ENCODE peak calls at places on chromosomes 7 and 10, in eight cellular contexts. U, E, M, D, K, Q, N and V are unnamed samples.

GRCh38 chr10:75653761-75654160 is 222.3 kb downstream of the LRMDA start:
- DNase-seq in U (peak), E (no peak), M (no peak), D (no peak), K (no peak), Q (no peak), N (no peak), V (no peak)

GRCh38 chr10:125626671-125627070 is 56.3 kb downstream of the TEX36 start:
- DNase-seq in U (no peak), E (no peak), M (no peak), D (no peak), K (no peak), Q (no peak), N (peak), V (no peak)

GRCh38 chr7:2924866-2925840 is 81.0 kb upstream of the GNA12 start:
- DNase-seq in U (no peak), E (no peak), M (no peak), D (no peak), K (no peak), Q (no peak), N (no peak), V (no peak)

GRCh38 chr7:92973964-92974363 is 137.6 kb upstream of the CDK6 start:
- DNase-seq in U (peak), E (no peak), M (no peak), D (peak), K (peak), Q (no peak), N (no peak), V (no peak)

GRCh38 chr7:2080069-2080405 is 152.7 kb downstream of the MAD1L1 start:
- DNase-seq in U (no peak), E (no peak), M (no peak), D (no peak), K (no peak), Q (no peak), N (no peak), V (no peak)

GRCh38 chr7:131354390-131354789 is 26.7 kb downstream of the MKLN1 start:
- DNase-seq in U (no peak), E (no peak), M (no peak), D (no peak), K (peak), Q (no peak), N (no peak), V (no peak)

GRCh38 chr10:121302541-121303180 is 295.6 kb downstream of the FGFR2 start:
- DNase-seq in U (peak), E (no peak), M (no peak), D (no peak), K (no peak), Q (no peak), N (no peak), V (no peak)

GRCh38 chr7:137882806-137883205 is 36.0 kb upstream of the DGKI start:
- DNase-seq in U (peak), E (no peak), M (no peak), D (no peak), K (peak), Q (peak), N (no peak), V (no peak)

GRCh38 chr7:129644634-129645230 is 33.2 kb downstream of the NRF1 start:
- DNase-seq in U (peak), E (no peak), M (no peak), D (peak), K (peak), Q (peak), N (peak), V (peak)

GRCh38 chr10:90075995-90076394 is 374.6 kb downstream of the KIF20B start:
- DNase-seq in U (peak), E (no peak), M (no peak), D (no peak), K (no peak), Q (peak), N (no peak), V (no peak)

GRCh38 chr7:157701395-157701794 is 364.6 kb downstream of the DNAJB6 start:
- DNase-seq in U (no peak), E (peak), M (no peak), D (no peak), K (no peak), Q (no peak), N (no peak), V (no peak)

GRCh38 chr10:124470544-124471449 is 9.2 kb downstream of the LHPP start:
- DNase-seq in U (no peak), E (no peak), M (no peak), D (no peak), K (no peak), Q (no peak), N (no peak), V (peak)

GRCh38 chr7:68622500-68622899 is 975.8 kb upstream of the AUTS2 start:
- DNase-seq in U (no peak), E (no peak), M (no peak), D (no peak), K (no peak), Q (no peak), N (no peak), V (no peak)

GRCh38 chr7:85039196-85039923 is 147.5 kb downstream of the SEMA3D start:
- DNase-seq in U (no peak), E (no peak), M (no peak), D (no peak), K (no peak), Q (no peak), N (no peak), V (no peak)

GRCh38 chr10:132429281-132430230 is 32.6 kb downstream of the PWWP2B start:
- DNase-seq in U (no peak), E (peak), M (no peak), D (no peak), K (no peak), Q (no peak), N (no peak), V (peak)

GRCh38 chr10:113127285-113128283 is 177.5 kb downstream of the TCF7L2 start:
- DNase-seq in U (no peak), E (no peak), M (no peak), D (no peak), K (peak), Q (no peak), N (no peak), V (no peak)

GRCh38 chr10:49837096-49837495 is 75.0 kb upstream of the OGDHL start:
- DNase-seq in U (no peak), E (no peak), M (no peak), D (peak), K (no peak), Q (no peak), N (no peak), V (peak)

GRCh38 chr7:4748267-4748666 is 27.2 kb upstream of the AP5Z1 start:
- DNase-seq in U (no peak), E (no peak), M (no peak), D (no peak), K (no peak), Q (no peak), N (no peak), V (no peak)

GRCh38 chr7:48154792-48155413 is 16.4 kb upstream of the ABCA13 start:
- DNase-seq in U (peak), E (no peak), M (peak), D (peak), K (peak), Q (peak), N (peak), V (peak)

GRCh38 chr10:132141076-132141475 is 45.7 kb upstream of the DPYSL4 start:
- DNase-seq in U (no peak), E (no peak), M (no peak), D (no peak), K (no peak), Q (no peak), N (no peak), V (no peak)

GRCh38 chr7:32896948-32897347 is 5.4 kb upstream of the KBTBD2 start:
- DNase-seq in U (no peak), E (no peak), M (no peak), D (no peak), K (no peak), Q (no peak), N (no peak), V (no peak)

GRCh38 chr10:5143137-5143536 is 41.8 kb downstream of the AKR1C8 start:
- DNase-seq in U (no peak), E (no peak), M (no peak), D (no peak), K (no peak), Q (no peak), N (no peak), V (peak)

GRCh38 chr7:73734619-73735525 is 3.7 kb downstream of the ABHD11 start:
- DNase-seq in U (peak), E (peak), M (peak), D (peak), K (peak), Q (peak), N (peak), V (peak)

GRCh38 chr10:12644380-12645144 is 295.2 kb downstream of the CAMK1D start:
- DNase-seq in U (no peak), E (no peak), M (no peak), D (no peak), K (no peak), Q (peak), N (no peak), V (no peak)